ENCODE peak calls at places on chromosomes 13 and 19, in four cellular contexts. B is lower leg skin, G is esophagus squamous epithelium, C is tibial nerve. K is an unnamed sample.

GRCh38 chr19:49929121-49929610 is at the start of the genes ATF5 and NUP62:
- DNase-seq in G (no peak), B (peak), C (peak), K (peak)

GRCh38 chr19:10604460-10604980 is 17.4 kb upstream of the AP1M2 start:
- DNase-seq in C (no peak), G (no peak), B (no peak), K (no peak)

GRCh38 chr13:109361562-109361961 is 424.8 kb downstream of the IRS2 start:
- DNase-seq in C (no peak), G (no peak), B (no peak), K (no peak)

GRCh38 chr19:49588370-49589122 is 2.4 kb upstream of the PRR12 start:
- DNase-seq in G (no peak), C (no peak), B (no peak), K (no peak)

GRCh38 chr19:12126707-12127106 is 13.4 kb downstream of the ZNF20 start:
- DNase-seq in G (no peak), B (no peak), C (no peak), K (no peak)

GRCh38 chr19:38079926-38080380 is 144.1 kb downstream of the DPF1 start:
- DNase-seq in C (no peak), G (no peak), B (no peak), K (peak)

GRCh38 chr13:33678906-33679657 is 138.9 kb upstream of the RFC3 start:
- DNase-seq in B (peak), G (no peak), C (peak), K (peak)

GRCh38 chr13:39037410-39037879 is 444 bp downstream of the PROSER1 start:
- DNase-seq in G (no peak), C (no peak), B (peak), K (peak)

GRCh38 chr13:72514141-72514540 is 213.3 kb downstream of the MZT1 start:
- DNase-seq in G (no peak), B (no peak), C (no peak), K (no peak)

GRCh38 chr13:77980592-77980991 is 62.0 kb upstream of the EDNRB start:
- DNase-seq in B (peak), C (no peak), G (no peak), K (no peak)

GRCh38 chr13:80716610-80717081 is 375.7 kb upstream of the SPRY2 start:
- DNase-seq in B (no peak), C (no peak), G (no peak), K (no peak)

GRCh38 chr13:49494645-49495044 is 1.1 kb upstream of the PHF11 start:
- DNase-seq in G (no peak), C (no peak), B (no peak), K (no peak)

GRCh38 chr13:40082644-40083043 is 427.2 kb downstream of the COG6 start:
- DNase-seq in B (no peak), C (no peak), G (no peak), K (no peak)

GRCh38 chr13:78675112-78675511 is 16.2 kb upstream of the OBI1 start:
- DNase-seq in C (no peak), B (no peak), G (no peak), K (no peak)

GRCh38 chr19:20612711-20613316 is 47.2 kb upstream of the ZNF737 start:
- DNase-seq in G (no peak), B (no peak), C (no peak), K (no peak)

GRCh38 chr13:43694265-43694664 is 92.5 kb downstream of the ENOX1 start:
- DNase-seq in G (no peak), B (no peak), C (no peak), K (no peak)

GRCh38 chr13:22846551-22846950 is 334.2 kb upstream of the SGCG start:
- DNase-seq in G (no peak), C (no peak), B (no peak), K (no peak)

GRCh38 chr13:97366172-97366688 is 67.7 kb upstream of the RAP2A start:
- DNase-seq in C (no peak), B (no peak), G (no peak), K (no peak)

GRCh38 chr13:113903912-113904311 is 40.0 kb upstream of the GAS6 start:
- DNase-seq in G (no peak), B (peak), C (no peak), K (no peak)

GRCh38 chr19:31301306-31301980 is 47.8 kb downstream of the TSHZ3 start:
- DNase-seq in C (no peak), B (no peak), G (no peak), K (no peak)

GRCh38 chr19:51396175-51396574 is 5.8 kb upstream of the C19orf84 start:
- DNase-seq in G (no peak), C (no peak), B (no peak), K (no peak)

GRCh38 chr19:17841810-17842662 is 5.7 kb downstream of the JAK3 start:
- DNase-seq in G (no peak), C (peak), B (peak), K (peak)

GRCh38 chr13:48949566-48950506 is 25.9 kb upstream of the FNDC3A start:
- DNase-seq in B (no peak), C (no peak), G (no peak), K (no peak)

GRCh38 chr19:40224342-40225148 is 1.9 kb downstream of the CCNP start:
- DNase-seq in G (no peak), C (no peak), B (no peak), K (no peak)

GRCh38 chr13:110047511-110047910 is 259.4 kb downstream of the COL4A1 start:
- DNase-seq in C (no peak), B (no peak), G (no peak), K (no peak)

GRCh38 chr19:16259385-16260159 is 61.9 kb downstream of the AP1M1 start:
- DNase-seq in G (peak), C (no peak), B (no peak), K (no peak)

GRCh38 chr13:47114030-47114429 is 217.2 kb upstream of the HTR2A start:
- DNase-seq in C (no peak), B (no peak), G (no peak), K (no peak)

GRCh38 chr19:56367829-56368711 is 25.3 kb downstream of the ZNF582 start:
- DNase-seq in B (peak), G (peak), C (peak), K (no peak)

GRCh38 chr13:77510156-77510555 is 25.4 kb upstream of the SCEL start:
- DNase-seq in C (no peak), G (no peak), B (no peak), K (no peak)

GRCh38 chr19:47229674-47230121 is 1.3 kb downstream of the BBC3 start:
- DNase-seq in C (peak), G (no peak), B (no peak), K (no peak)

GRCh38 chr13:40789275-40790231 is at the start of gene SLC25A15:
- DNase-seq in G (peak), C (no peak), B (no peak), K (peak)

DNA sequence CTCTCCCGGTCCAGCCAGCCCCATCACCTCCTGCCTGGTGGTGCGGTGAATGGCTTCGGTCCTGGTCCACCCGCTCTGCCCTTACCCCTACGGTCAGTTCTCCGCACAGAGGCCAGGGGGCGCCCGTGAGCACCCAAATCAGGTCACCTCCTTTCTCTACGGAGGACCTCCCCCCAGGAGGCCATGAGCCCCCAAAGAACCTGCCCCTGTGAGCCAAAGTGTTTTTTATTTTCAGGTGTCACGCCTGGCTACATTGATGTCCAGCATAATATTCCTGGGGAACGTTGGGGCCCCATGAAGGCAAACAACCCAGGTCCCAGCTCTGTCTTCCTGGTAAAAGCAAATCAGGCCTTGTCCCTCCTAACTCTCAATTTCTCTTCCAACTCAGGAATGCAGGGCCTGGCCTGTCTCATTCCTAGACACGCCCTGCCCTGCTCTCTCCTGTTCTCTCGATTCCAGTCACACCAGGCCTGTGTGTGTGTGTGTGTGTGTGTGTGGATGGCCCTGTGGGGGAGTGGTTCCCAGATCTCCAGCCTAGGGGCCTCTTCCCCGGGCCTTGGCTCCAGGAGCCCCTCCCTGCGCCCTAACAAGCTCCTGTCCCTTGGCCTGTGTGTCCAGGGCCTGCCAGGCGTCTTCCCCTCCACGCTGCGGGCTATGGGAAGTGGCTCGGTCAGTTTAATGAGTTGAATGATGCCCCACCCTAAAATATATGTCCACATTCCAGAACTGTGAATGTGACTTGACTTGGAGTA is 9.7 kb upstream of the GIPC1 start:
- DNase-seq in B (peak), G (no peak), C (no peak), K (peak)
- TF ChIP-seq POLR2A in B (no peak), G (no peak), C (no peak), K (peak)

GRCh38 chr19:36378625-36379509 is at the start of gene ZFP14:
- DNase-seq in G (peak), C (peak), B (peak), K (peak)
- TF ChIP-seq POLR2A in G (peak), C (peak), B (no peak), K (peak)

GRCh38 chr19:14383898-14384669 is 2.8 kb downstream of the ADGRE5 start:
- DNase-seq in C (no peak), G (no peak), B (no peak), K (peak)

GRCh38 chr19:14390548-14390947 is 9.3 kb downstream of the ADGRE5 start:
- DNase-seq in G (no peak), B (no peak), C (no peak), K (no peak)

GRCh38 chr19:14381689-14382474 is 638 bp downstream of the ADGRE5 start:
- DNase-seq in G (no peak), C (peak), B (no peak), K (no peak)

GRCh38 chr19:14383556-14383897 is 2.3 kb downstream of the ADGRE5 start:
- DNase-seq in G (no peak), C (no peak), B (no peak), K (no peak)

DNA sequence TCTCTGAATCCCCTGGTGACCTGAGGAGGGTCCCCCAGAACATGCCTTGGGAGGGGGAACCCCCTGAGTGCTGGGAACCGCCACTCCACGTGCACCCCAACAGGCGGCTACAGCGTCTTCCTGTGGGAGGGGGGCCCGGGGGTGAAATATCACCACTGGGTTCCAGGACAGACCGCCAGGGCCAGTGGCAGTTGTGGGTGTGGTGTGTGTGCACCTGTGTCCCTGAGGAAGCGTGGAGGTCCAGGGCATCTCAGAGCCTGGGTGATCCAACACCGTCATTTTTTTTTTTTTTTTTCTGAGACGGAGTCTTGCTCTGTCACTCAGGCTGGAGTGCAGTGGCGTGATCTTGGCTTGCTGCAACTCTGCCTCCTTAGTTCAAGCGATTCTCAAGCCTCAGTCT is 4.2 kb downstream of the ADGRE5 start:
- DNase-seq in B (no peak), G (no peak), C (no peak), K (no peak)
- TF ChIP-seq POLR2A in B (no peak), G (no peak), C (no peak), K (no peak)

GRCh38 chr19:41545547-41545946 is 30.4 kb upstream of the CEACAM21 start:
- DNase-seq in B (no peak), G (no peak), C (no peak), K (no peak)
- TF ChIP-seq POLR2A in B (no peak), G (no peak), C (no peak), K (no peak)

DNA sequence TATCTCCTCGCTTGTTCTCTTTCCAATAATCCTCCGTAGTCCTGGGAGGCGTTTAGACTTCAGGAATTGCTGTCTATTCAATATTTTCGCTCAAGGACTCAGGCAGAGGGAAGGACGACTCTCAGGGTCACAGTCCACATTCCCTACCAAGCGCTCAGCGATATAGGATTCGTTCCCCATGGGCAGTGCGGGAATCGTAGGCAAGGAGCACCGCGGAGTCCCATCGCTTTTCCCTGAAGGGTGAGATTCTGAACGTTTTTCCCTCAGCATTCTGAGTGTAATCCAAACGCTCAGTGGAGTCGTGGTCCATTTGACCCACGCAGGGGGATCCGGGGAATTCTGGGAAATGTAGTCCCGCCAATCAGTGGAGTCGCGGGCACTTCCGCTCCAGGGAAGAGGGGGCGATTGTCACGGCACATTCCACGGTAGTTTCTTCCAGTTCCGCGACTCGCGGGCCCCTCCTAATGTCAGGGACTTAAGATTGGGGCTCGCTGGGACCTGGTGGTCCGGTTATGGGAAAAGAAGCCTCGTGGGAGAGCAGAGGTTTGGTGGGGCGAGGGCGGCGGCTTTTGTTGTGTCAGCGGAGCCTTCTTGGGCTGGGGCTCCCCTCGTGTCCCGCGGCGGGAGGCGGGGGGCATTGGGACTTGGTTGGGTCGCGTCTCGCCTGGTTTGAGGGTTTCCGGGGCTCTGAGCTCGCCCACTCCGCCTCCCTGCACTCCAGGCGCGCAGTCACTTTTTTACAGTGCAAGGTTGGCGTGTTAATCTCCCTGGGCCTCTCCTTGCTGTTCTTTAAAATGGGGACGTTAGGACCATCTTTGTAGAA is at the start of gene ZNF234:
- DNase-seq in B (peak), C (peak), G (no peak), K (peak)
- TF ChIP-seq POLR2A in B (no peak), C (no peak), G (no peak), K (no peak)

DNA sequence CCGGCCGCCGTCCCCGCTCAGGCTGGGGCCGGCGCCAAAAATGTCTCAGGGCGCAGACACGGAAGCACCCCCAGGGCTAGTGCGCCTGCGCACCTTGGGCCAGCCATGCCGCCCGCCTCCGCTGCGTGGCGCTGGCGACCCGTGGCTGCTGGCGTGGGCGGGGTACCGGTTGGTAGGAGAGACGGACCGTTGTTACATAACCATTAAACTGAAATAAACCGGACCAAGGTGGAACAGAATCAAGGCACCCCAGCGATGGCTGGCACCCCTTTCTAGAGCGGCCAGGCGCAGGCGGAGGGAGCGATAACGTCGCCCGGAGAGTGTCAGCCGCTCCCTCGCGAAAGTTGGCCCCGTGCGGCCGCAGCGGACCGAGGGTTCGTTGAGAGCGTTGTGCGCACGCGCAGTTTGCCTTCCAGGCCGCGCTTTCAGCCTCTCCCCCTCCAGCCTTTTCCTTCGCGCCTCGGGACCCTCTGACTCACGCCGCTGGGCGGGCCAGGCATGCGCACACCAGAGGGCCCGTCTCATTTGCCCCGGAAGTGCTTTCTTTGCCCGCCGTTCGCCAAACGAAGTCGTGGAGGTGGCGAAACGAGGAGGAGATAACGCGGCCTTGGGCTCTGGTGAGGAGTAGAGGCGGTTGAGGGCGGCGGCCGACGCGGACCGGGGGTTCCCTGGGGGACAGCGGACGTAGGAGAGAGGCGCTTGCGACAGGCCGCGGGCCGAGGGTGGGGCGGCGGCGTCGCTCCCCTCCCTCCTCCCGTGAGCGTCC is at the start of the genes PLEKHJ1 and SF3A2:
- DNase-seq in C (peak), G (peak), B (peak), K (peak)
- TF ChIP-seq POLR2A in C (peak), G (peak), B (no peak), K (peak)

DNA sequence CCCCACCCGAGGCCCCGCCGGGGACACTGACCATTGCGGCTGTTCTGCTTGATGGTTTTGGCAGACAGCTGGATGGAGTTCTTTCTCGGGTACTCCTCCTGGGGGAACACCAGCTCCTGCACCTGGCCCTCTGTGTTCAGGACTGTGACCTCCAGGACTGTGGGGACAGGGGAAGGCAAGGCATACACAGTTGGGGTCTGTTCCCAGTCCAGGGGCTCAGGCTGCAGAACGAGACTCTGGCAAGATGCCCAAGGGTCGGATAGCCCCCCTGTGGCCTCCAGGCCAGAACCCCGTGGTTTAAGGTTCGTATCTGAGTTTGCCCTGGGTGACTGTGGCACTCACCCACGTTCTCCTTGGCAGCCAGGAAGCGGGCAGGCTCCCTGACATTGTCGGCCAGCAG is 22.7 kb upstream of the ASF1B start:
- DNase-seq in B (no peak), G (no peak), C (no peak), K (no peak)
- TF ChIP-seq POLR2A in B (no peak), G (no peak), C (no peak), K (no peak)

GRCh38 chr19:7691497-7691896 is 10.4 kb downstream of the FCER2 start:
- DNase-seq in B (no peak), G (no peak), C (no peak), K (no peak)

GRCh38 chr19:7697721-7698287 is 4.1 kb downstream of the FCER2 start:
- DNase-seq in C (no peak), B (no peak), G (no peak), K (no peak)

GRCh38 chr19:7692417-7693088 is 9.4 kb downstream of the FCER2 start:
- DNase-seq in B (no peak), G (no peak), C (no peak), K (no peak)

GRCh38 chr19:7690779-7691258 is 10.2 kb downstream of the TRAPPC5 start:
- DNase-seq in G (no peak), C (no peak), B (no peak), K (no peak)

DNA sequence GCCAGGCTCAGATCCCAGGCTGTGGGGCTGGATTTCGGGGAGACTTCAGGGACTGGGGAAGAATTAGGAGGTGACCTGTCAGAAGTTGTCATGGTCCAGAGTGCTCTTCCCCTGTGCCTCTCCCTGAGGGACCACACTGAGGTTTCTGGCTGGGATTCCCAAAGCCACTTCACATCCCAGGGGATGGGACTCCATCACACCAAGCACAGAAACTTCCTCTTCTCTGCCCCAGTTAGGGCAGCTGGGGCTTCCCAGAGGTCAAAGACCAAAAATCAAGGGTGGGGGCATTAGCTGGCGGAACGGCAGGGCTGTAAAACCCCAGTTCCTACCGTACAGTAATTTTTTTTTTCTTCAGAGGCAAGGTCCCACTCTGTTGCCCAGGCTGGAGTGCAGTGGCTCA is 7.4 kb downstream of the FCER2 start:
- DNase-seq in C (no peak), G (no peak), B (no peak), K (no peak)
- TF ChIP-seq POLR2A in C (no peak), G (no peak), B (no peak), K (no peak)